ENCODE peak calls at places on chromosomes 13 and 19, in four cellular contexts. W is HEK293T, P is HepG2, B is GM12878. R is an unnamed sample.

GRCh38 chr19:13841339-13842293 is 35.3 kb upstream of the NANOS3 start:
- DNase-seq in P (no peak), W (no peak), B (no peak), R (no peak)

GRCh38 chr19:17107546-17108452 is 32.2 kb downstream of the MYO9B start:
- DNase-seq in P (peak), W (peak), B (no peak), R (no peak)

GRCh38 chr13:85405316-85405897 is 393.8 kb downstream of the SLITRK6 start:
- DNase-seq in B (no peak), P (no peak), W (no peak), R (no peak)

GRCh38 chr13:30810261-30810701 is 74.9 kb downstream of the ALOX5AP start:
- DNase-seq in W (no peak), B (no peak), P (no peak), R (no peak)

GRCh38 chr19:56261145-56261544 is 11.4 kb upstream of the EDDM13 start:
- DNase-seq in B (no peak), W (no peak), P (no peak), R (no peak)

GRCh38 chr19:53333071-53333465 is 481 bp upstream of the ZNF845 start:
- DNase-seq in W (no peak), B (no peak), P (no peak), R (no peak)

GRCh38 chr13:83634601-83635000 is 247.7 kb downstream of the SLITRK1 start:
- DNase-seq in W (no peak), B (no peak), P (no peak), R (no peak)

GRCh38 chr13:50156140-50156539 is 140.9 kb downstream of the KCNRG start:
- DNase-seq in B (no peak), W (no peak), P (peak), R (no peak)

GRCh38 chr13:76991796-76992547 is at the start of gene CLN5:
- DNase-seq in B (peak), P (peak), W (peak), R (peak)

GRCh38 chr13:109155301-109155761 is 525.9 kb downstream of the MYO16 start:
- DNase-seq in B (no peak), P (no peak), W (no peak), R (no peak)

GRCh38 chr13:101673360-101674105 is 221.1 kb downstream of the ITGBL1 start:
- DNase-seq in W (no peak), P (no peak), B (no peak), R (no peak)

GRCh38 chr13:41680900-41681299 is 223.6 kb downstream of the RGCC start:
- DNase-seq in W (no peak), B (no peak), P (no peak), R (no peak)

GRCh38 chr13:65971541-65971940 is 1258.6 kb downstream of the PCDH9 start:
- DNase-seq in B (no peak), P (no peak), W (no peak), R (no peak)

GRCh38 chr19:30908262-30908771 is 440.9 kb downstream of the TSHZ3 start:
- DNase-seq in B (no peak), P (no peak), W (no peak), R (peak)

GRCh38 chr19:49488046-49488862 is 846 bp downstream of the RPL13A start:
- DNase-seq in P (no peak), B (no peak), W (no peak), R (no peak)

GRCh38 chr13:49214917-49215376 is 5.2 kb upstream of the MLNR start:
- DNase-seq in P (peak), W (no peak), B (no peak), R (no peak)

GRCh38 chr19:27744926-27745844 is 1467.8 kb downstream of the UQCRFS1 start:
- DNase-seq in P (no peak), W (no peak), B (no peak), R (no peak)

GRCh38 chr19:40312533-40312932 is 27.4 kb upstream of the AKT2 start:
- DNase-seq in B (no peak), W (no peak), P (no peak), R (no peak)

GRCh38 chr19:13987101-13987890 is 18.8 kb downstream of the RFX1 start:
- DNase-seq in B (no peak), W (no peak), P (no peak), R (no peak)

GRCh38 chr13:30486230-30487074 is 20.7 kb upstream of the HMGB1 start:
- DNase-seq in P (no peak), B (no peak), W (no peak), R (no peak)

GRCh38 chr13:110978390-110978789 is 63.5 kb upstream of the ANKRD10 start:
- DNase-seq in P (no peak), W (no peak), B (no peak), R (no peak)

GRCh38 chr19:43610493-43610892 is 1.4 kb upstream of the SRRM5 start:
- DNase-seq in P (no peak), B (no peak), W (no peak), R (no peak)

GRCh38 chr13:30730526-30730925 is 4.8 kb upstream of the ALOX5AP start:
- DNase-seq in B (no peak), W (no peak), P (peak), R (no peak)

GRCh38 chr19:48481846-48482639 is 12.9 kb downstream of the CYTH2 start:
- DNase-seq in B (no peak), W (no peak), P (no peak), R (no peak)

GRCh38 chr19:33221641-33222040 is 4.0 kb downstream of the SLC7A10 start:
- DNase-seq in P (no peak), B (no peak), W (no peak), R (no peak)

GRCh38 chr13:110824901-110825300 is 90.0 kb downstream of the ANKRD10 start:
- DNase-seq in B (no peak), W (no peak), P (no peak), R (no peak)

GRCh38 chr13:50291611-50292010 is 276.4 kb downstream of the KCNRG start:
- DNase-seq in B (no peak), W (no peak), P (no peak), R (no peak)

GRCh38 chr13:104315606-104316005 is 1249.4 kb upstream of the SLC10A2 start:
- DNase-seq in B (no peak), P (peak), W (no peak), R (no peak)
- TF ChIP-seq FOXK2 in B (no peak), P (no peak), W (no peak), R (no peak)

DNA sequence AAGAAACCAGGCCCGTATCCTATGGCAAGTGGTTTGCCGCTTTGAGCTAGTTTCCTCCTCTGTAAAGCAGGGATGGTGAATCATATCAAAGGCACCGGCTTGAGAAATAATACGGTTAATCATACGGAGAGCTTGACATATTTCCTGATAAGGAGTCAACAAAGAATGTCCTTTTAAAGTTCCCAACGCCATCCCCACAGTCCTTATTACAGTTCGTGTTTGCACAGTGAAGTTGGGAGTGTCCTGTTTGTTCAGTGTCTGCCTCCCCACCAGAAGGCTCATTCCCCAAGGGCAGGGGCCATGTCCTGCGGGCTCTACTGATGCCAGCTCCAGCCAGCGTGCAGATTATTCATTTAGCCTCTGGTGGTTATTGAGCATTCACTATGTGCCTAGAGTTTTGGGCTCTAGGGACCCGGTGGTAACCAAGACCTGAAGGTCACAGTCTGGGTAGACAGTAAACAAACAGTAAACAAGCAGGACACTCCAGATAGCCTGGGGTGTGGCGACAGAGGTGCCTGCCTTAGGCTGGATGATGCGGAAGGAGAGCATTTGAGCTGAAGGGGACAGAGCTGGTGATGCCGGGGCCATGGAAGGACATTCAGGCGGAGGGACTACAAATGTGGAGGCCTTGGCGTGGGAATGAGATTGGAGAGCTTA is 6.3 kb downstream of the GRAMD1A start:
- DNase-seq in P (peak), B (no peak), W (no peak), R (no peak)
- TF ChIP-seq FOXK2 in P (peak), B (no peak), W (no peak), R (no peak)

DNA sequence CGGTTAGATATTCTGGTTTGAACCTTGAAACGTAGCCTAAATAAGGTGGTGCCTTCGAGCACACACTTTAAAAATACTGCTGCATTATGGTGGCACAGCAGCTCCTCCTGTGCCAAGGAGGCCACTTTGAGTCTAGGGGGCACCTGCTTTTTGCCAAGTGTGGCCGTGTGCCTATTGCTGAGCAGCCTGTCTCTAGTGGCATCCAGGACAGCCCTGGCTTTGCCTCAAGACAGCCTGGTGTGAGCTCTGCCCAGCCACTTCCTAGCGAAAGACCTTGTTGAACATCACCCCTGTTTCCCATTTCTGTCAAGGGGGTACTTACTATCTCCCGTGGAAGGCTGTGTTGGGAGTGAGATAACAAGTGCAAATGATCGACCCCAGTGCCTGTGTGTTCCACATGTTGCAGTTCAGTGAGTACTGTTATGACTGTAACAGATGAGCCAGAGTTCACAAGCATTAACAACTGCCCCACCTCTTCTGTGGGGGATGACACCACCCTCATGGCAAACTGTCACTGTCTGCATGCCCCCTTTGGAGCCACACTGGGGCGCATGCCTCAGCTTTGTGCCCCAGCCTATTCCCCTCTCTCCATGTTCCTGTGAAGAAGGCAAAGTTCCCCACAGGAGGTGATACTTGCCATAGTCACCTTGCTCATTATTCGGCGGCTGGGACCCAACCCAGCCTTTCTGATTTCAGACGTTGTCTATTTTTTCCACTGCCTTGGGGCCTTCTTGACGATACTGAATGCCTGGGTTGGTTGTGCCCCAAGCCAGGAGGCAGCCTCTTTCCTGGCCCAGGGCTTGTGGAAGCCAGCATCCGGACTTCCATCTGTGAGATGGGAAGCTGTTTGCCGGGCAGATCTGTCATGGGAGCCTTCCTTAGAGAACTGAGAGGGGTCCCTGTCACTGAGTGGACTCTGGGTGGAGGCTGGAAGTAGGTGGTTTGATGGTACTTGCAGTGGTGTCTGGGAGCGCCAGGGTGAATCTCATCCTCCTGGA is 5.4 kb downstream of the GATAD2A start:
- DNase-seq in W (no peak), B (no peak), P (no peak), R (no peak)
- TF ChIP-seq FOXK2 in W (no peak), B (no peak), P (no peak), R (no peak)

GRCh38 chr13:22027561-22027960 is 356.7 kb downstream of the FGF9 start:
- DNase-seq in B (no peak), P (no peak), W (no peak), R (no peak)

GRCh38 chr13:22018297-22019210 is 347.7 kb downstream of the FGF9 start:
- DNase-seq in P (no peak), W (no peak), B (no peak), R (no peak)

GRCh38 chr13:22030321-22030720 is 359.4 kb downstream of the FGF9 start:
- DNase-seq in W (no peak), B (no peak), P (no peak), R (no peak)

GRCh38 chr13:22028831-22029230 is 358.0 kb downstream of the FGF9 start:
- DNase-seq in B (no peak), P (no peak), W (no peak), R (no peak)

GRCh38 chr13:22024381-22024994 is 353.6 kb downstream of the FGF9 start:
- DNase-seq in W (no peak), B (no peak), P (no peak), R (no peak)
- TF ChIP-seq FOXK2 in W (no peak), B (no peak), P (no peak), R (no peak)

GRCh38 chr13:113825851-113826250 is 38.0 kb downstream of the GAS6 start:
- DNase-seq in W (no peak), B (no peak), P (no peak), R (no peak)
- TF ChIP-seq FOXK2 in W (no peak), B (no peak), P (no peak), R (no peak)

GRCh38 chr19:57310792-57311191 is 9.5 kb upstream of the ZNF543 start:
- DNase-seq in P (no peak), B (no peak), W (no peak), R (no peak)

GRCh38 chr19:57302020-57302465 is 18.2 kb upstream of the ZNF543 start:
- DNase-seq in W (no peak), B (no peak), P (no peak), R (no peak)

GRCh38 chr19:57308514-57308913 is 11.8 kb upstream of the ZNF543 start:
- DNase-seq in P (no peak), B (no peak), W (no peak), R (no peak)

GRCh38 chr19:57302727-57303401 is 17.4 kb upstream of the ZNF543 start:
- DNase-seq in P (no peak), W (no peak), B (no peak), R (no peak)

DNA sequence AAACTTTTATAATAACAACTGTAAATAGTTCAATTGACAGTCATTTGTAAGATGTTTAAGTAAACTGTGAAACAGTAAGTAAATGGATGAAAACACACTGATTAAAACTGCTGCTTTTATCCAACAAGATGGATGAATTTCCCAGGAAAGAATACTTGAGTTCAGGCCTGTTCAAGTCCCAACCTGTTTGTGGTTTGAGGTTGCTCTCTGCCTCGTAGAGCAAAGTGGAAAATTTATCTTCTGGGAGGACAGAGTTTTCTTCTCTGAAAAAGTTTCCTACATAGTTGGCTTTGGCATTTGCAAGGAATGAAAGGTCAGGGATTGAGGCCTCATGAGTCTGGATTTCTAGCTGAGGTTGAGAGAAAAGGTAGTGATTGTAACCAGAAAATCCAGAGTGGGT is 15.2 kb upstream of the ZNF543 start:
- DNase-seq in W (no peak), P (no peak), B (no peak), R (no peak)
- TF ChIP-seq FOXK2 in W (no peak), P (no peak), B (no peak), R (no peak)

GRCh38 chr19:2587001-2587719 is 111.2 kb downstream of the GADD45B start:
- DNase-seq in B (no peak), P (no peak), W (no peak), R (no peak)
- TF ChIP-seq FOXK2 in B (no peak), P (no peak), W (no peak), R (no peak)

R was measured in K562.